ENCODE peak calls at places on chromosomes 2 and 18, in ten cellular contexts. C is pancreas, A is dorsolateral prefrontal cortex, I is cardiac muscle cell, Y is aorta, P is spleen, G is RWPE2, H is Panc1, U is GM23248, D is right atrium auricular region. W is an unnamed sample.
A peak's percentile ranks its signal among the peaks of the same experiment; 100 is the strongest.

GRCh38 chr18:4093676-4094075 is 361.4 kb downstream of the DLGAP1 start:
- DNase-seq in C (no peak), A (no peak), I (no peak), Y (no peak), P (no peak), G (no peak), H (no peak), U (no peak), D (no peak), W (no peak)

GRCh38 chr2:44168684-44169154 is at the start of gene PPM1B:
- DNase-seq in C (no peak), A (peak; percentile 100), I (no peak), Y (peak; percentile 100), P (peak; percentile 100), G (peak; percentile 98), H (no peak), U (no peak), D (peak; percentile 99), W (peak; percentile 100)

GRCh38 chr18:74784791-74785190 is 187.1 kb downstream of the ZNF407 start:
- DNase-seq in C (no peak), A (no peak), I (no peak), Y (no peak), P (no peak), G (no peak), H (no peak), U (no peak), D (no peak), W (no peak)

GRCh38 chr2:17644997-17645715 is 104.7 kb downstream of the VSNL1 start:
- DNase-seq in C (no peak), A (no peak), I (no peak), Y (no peak), P (no peak), G (no peak), H (no peak), U (peak; percentile 87), D (no peak), W (no peak)

GRCh38 chr2:23685201-23685600 is 241.7 kb downstream of the ATAD2B start:
- DNase-seq in C (no peak), A (no peak), I (no peak), Y (no peak), P (no peak), G (no peak), H (no peak), U (no peak), D (no peak), W (no peak)

GRCh38 chr2:53177342-53177741 is 590.3 kb upstream of the CHAC2 start:
- DNase-seq in C (no peak), A (no peak), I (no peak), Y (no peak), P (no peak), G (no peak), H (no peak), U (no peak), D (no peak), W (no peak)

GRCh38 chr2:138948070-138948539 is 167.9 kb upstream of the NXPH2 start:
- DNase-seq in C (no peak), A (no peak), I (peak; percentile 98), Y (no peak), P (no peak), G (peak; percentile 75), H (peak; percentile 88), U (peak; percentile 93), D (peak; percentile 62), W (no peak)

GRCh38 chr2:216855614-216856013 is 4.2 kb downstream of the TNP1 start:
- DNase-seq in C (no peak), A (no peak), I (no peak), Y (no peak), P (no peak), G (no peak), H (no peak), U (no peak), D (no peak), W (no peak)

GRCh38 chr2:74405994-74406583 is 15.3 kb downstream of the C2orf81 start:
- DNase-seq in C (no peak), A (no peak), I (no peak), Y (no peak), P (no peak), G (no peak), H (no peak), U (no peak), D (no peak), W (no peak)

GRCh38 chr2:130370490-130370889 is 14.6 kb downstream of the PTPN18 start:
- DNase-seq in C (no peak), A (no peak), I (no peak), Y (no peak), P (peak; percentile 86), G (no peak), H (no peak), U (no peak), D (no peak), W (no peak)

GRCh38 chr2:50614056-50614455 is 417.9 kb downstream of the NRXN1 start:
- DNase-seq in C (no peak), A (no peak), I (no peak), Y (no peak), P (no peak), G (no peak), H (no peak), U (no peak), D (no peak), W (no peak)

GRCh38 chr2:174120346-174120745 is 128.0 kb downstream of the OLA1 start:
- DNase-seq in C (no peak), A (no peak), I (no peak), Y (no peak), P (no peak), G (no peak), H (peak; percentile 7), U (peak; percentile 38), D (no peak), W (no peak)

GRCh38 chr2:100109986-100110980 is 32.1 kb downstream of the AFF3 start:
- DNase-seq in C (no peak), A (no peak), I (no peak), Y (no peak), P (peak; percentile 88), G (no peak), H (no peak), U (no peak), D (no peak), W (no peak)

GRCh38 chr2:190182071-190182524 is 119.6 kb upstream of the MSTN start:
- DNase-seq in C (no peak), A (no peak), I (no peak), Y (no peak), P (no peak), G (no peak), H (no peak), U (no peak), D (no peak), W (no peak)

DNA sequence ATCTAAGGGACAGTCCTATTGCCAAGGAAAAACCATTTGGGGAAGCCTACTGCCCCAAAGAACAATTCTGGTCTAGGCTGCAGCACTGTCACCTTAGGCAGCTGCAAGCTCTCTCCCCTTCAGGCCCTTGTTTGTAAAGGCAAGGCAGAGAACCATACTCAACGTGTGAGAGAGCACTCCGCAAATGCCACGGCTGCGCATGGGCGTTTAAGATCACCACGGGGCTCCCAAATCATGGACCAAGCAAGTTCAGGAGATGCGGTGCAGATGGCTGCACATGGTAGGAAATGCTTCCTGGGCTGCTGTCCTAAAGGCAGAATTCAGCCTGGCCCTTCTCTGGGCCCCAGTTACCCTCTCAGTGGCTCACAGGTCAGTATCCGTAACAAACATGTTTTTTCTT is 15.5 kb downstream of the ERFE start:
- DNase-seq in C (no peak), A (no peak), I (no peak), Y (no peak), P (no peak), G (no peak), H (no peak), U (no peak), D (no peak), W (no peak)
- H3K27ac ChIP-seq in C (no peak overlapping the region), A (no peak overlapping the region), I (no peak overlapping the region), Y (no peak overlapping the region), P (no peak overlapping the region), G (no peak overlapping the region), H (no peak overlapping the region), U (no peak overlapping the region), D (no peak overlapping the region), W (no peak overlapping the region)

GRCh38 chr2:205171541-205171940 is 510.8 kb upstream of the NRP2 start:
- DNase-seq in C (no peak), A (no peak), I (no peak), Y (no peak), P (no peak), G (no peak), H (no peak), U (no peak), D (no peak), W (no peak)
- H3K27ac ChIP-seq in C (no peak overlapping the region), A (no peak overlapping the region), I (no peak overlapping the region), Y (no peak overlapping the region), P (no peak overlapping the region), G (no peak overlapping the region), H (no peak overlapping the region), U (no peak overlapping the region), D (no peak overlapping the region), W (no peak overlapping the region)

DNA sequence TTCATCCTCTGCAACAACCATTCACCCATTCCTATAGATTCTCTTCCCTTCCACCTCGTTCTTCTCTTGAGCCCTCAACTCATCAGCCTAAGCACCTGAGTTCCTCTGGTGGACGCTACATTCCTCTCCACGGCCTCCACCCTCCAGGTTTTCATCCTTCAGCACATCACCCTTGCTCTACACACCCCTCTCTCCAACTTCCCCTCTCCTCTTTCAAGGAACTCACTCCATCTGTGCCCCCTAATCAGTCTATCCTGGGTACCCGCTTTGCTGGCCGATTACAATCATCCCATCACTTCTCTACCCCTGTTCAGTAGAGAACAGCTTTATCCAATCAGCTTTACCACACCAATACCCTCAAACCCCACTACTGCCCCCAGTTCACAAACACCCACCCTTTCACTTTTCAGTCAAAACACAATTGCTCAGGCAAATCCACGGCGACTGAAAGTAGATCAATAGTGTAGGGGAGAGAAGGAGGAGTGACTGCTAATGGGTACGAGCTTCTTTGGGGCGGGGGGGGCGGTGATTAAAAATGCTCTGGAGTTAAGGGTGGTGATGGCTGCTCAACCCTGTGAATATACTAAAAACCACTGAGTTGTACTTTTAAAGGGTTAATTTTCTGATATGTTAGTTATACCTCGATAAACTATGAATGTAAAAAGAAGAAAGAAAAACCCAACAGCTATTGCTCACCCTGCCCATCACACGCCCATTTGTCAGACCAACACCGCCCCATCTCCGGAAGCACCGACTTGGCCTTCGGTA is 857 bp downstream of the DYM start:
- DNase-seq in C (peak; percentile 20), A (no peak), I (peak; percentile 29), Y (no peak), P (no peak), G (no peak), H (no peak), U (peak; percentile 71), D (no peak), W (no peak)
- H3K27ac ChIP-seq in C (peak overlapping the region; percentile 67), A (peak overlapping the region; percentile 92), I (no peak overlapping the region), Y (peak overlapping the region; percentile 15), P (peak overlapping the region; percentile 67), G (peak overlapping the region; percentile 33), H (peak overlapping the region; percentile 29), U (peak overlapping the region; percentile 77), D (peak overlapping the region; percentile 93), W (peak overlapping the region; percentile 86)

DNA sequence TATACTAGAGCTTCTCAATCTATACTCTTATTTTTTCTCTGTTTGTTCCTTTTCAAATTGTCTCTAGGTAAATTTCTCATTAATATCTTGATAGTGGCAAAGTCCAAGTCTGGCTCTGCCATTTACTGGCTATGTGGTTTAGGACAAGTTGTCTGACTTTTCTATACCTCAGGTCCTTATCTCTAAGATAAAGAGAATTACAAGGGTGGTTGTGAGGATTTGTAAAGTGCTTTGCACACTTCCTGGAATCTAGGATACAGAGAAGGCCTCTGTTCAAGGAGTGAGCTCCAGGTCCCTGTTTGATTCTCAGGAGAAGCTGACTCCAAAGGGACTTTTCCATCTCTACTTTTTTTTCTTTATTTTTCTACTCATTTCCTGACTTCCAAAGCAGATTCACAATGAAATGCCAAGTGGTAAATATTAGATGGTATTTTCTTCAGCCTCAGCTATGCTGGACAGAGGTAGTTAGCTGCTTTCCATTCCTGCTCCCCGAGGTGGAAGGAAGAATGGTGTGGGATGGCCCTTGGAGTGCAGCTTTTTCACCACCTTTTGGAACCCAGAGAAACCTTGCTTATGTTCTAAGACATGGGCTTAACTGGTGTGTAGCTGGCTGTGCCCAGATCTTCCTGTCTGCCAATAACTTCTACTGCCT is 90.5 kb downstream of the GALNT1 start:
- DNase-seq in C (no peak), A (no peak), I (peak; percentile 3), Y (no peak), P (no peak), G (no peak), H (no peak), U (peak; percentile 25), D (no peak), W (no peak)
- H3K27ac ChIP-seq in C (no peak overlapping the region), A (no peak overlapping the region), I (no peak overlapping the region), Y (no peak overlapping the region), P (no peak overlapping the region), G (peak overlapping the region; percentile 72), H (no peak overlapping the region), U (no peak overlapping the region), D (no peak overlapping the region), W (no peak overlapping the region)